ENCODE peak calls at places on chromosomes 3 and 15, in nine cellular contexts. N, Z, T, F, B, L, Q, Y and K are unnamed samples. For H3K4me1, the result is how much of the 10 kb centered on the place peaks cover.

GRCh38 chr3:156814295-156814694 is 11.9 kb upstream of the LEKR1 start:
- DNase-seq in L (no peak), N (no peak), Q (no peak), T (peak), B (no peak), Y (no peak), Z (no peak), F (no peak), K (no peak)

GRCh38 chr3:193190387-193190786 is 50.6 kb upstream of the PLAAT1 start:
- DNase-seq in N (peak), Y (peak), Q (no peak), L (no peak), F (peak), B (no peak), Z (no peak), T (no peak), K (no peak)

GRCh38 chr3:194741916-194742315 is 56.2 kb downstream of the FAM43A start:
- DNase-seq in N (no peak), T (peak), Q (no peak), L (no peak), B (no peak), Y (no peak), F (no peak), Z (no peak), K (no peak)

GRCh38 chr3:101383156-101383575 is 62.8 kb upstream of the IMPG2 start:
- DNase-seq in F (no peak), Z (no peak), L (no peak), N (no peak), Q (no peak), Y (peak), B (no peak), T (no peak), K (no peak)

GRCh38 chr3:23949784-23950183 is 4.7 kb downstream of the NR1D2 start:
- DNase-seq in Y (no peak), L (no peak), B (no peak), F (no peak), Z (peak), T (no peak), N (no peak), Q (no peak), K (no peak)

GRCh38 chr15:44545934-44546802 is 9.2 kb downstream of the EIF3J start:
- DNase-seq in L (no peak), Q (no peak), B (no peak), T (no peak), N (peak), Y (no peak), F (no peak), Z (no peak), K (no peak)

GRCh38 chr3:194281306-194281705 is 69.8 kb downstream of the CPN2 start:
- DNase-seq in Y (no peak), L (no peak), N (no peak), B (no peak), T (no peak), F (no peak), Z (no peak), Q (no peak), K (peak)

GRCh38 chr15:77496710-77497107 is 76.0 kb downstream of the HMG20A start:
- DNase-seq in F (peak), N (peak), T (peak), B (no peak), Q (peak), L (no peak), Y (peak), Z (peak), K (peak)

GRCh38 chr15:62957130-62957529 is 85.4 kb upstream of the TPM1 start:
- DNase-seq in T (no peak), Y (no peak), N (no peak), Z (no peak), L (no peak), F (no peak), Q (no peak), B (no peak), K (no peak)

GRCh38 chr3:120684896-120685295 is 2.9 kb upstream of the HGD start:
- DNase-seq in Z (no peak), B (no peak), Y (no peak), Q (no peak), T (no peak), N (no peak), L (no peak), F (no peak), K (no peak)

GRCh38 chr3:30681276-30682211 is 75.1 kb downstream of the TGFBR2 start:
- DNase-seq in Y (peak), Q (peak), N (peak), T (no peak), L (no peak), F (no peak), Z (peak), B (no peak), K (no peak)

GRCh38 chr15:91032919-91033803 is 10.8 kb upstream of the VPS33B start:
- DNase-seq in T (peak), B (no peak), Q (peak), L (peak), Y (peak), N (peak), Z (no peak), F (peak), K (peak)

GRCh38 chr3:155079795-155080546 is at the start of gene MME:
- DNase-seq in L (no peak), Y (peak), B (no peak), N (peak), T (peak), Z (peak), Q (peak), F (peak), K (peak)

GRCh38 chr3:194607592-194608386 is 25.4 kb downstream of the TMEM44 start:
- DNase-seq in T (no peak), Q (no peak), Y (no peak), N (no peak), L (no peak), B (no peak), Z (no peak), F (no peak), K (no peak)

GRCh38 chr3:106068795-106069194 is 200.0 kb upstream of the CBLB start:
- DNase-seq in Z (no peak), T (no peak), F (no peak), N (no peak), Y (no peak), L (no peak), B (no peak), Q (no peak), K (no peak)

GRCh38 chr3:153379516-153379915 is 217.5 kb downstream of the RAP2B start:
- DNase-seq in B (no peak), F (no peak), Z (no peak), L (peak), T (no peak), Y (no peak), Q (no peak), N (no peak), K (no peak)

GRCh38 chr15:65923264-65923663 is 54.0 kb downstream of the RAB11A start:
- DNase-seq in L (no peak), F (no peak), B (no peak), T (no peak), N (no peak), Y (no peak), Q (no peak), Z (no peak), K (no peak)

GRCh38 chr3:160129459-160130061 is 95.7 kb upstream of the C3orf80 start:
- DNase-seq in L (peak), Z (no peak), Q (no peak), N (no peak), Y (no peak), T (no peak), B (no peak), F (no peak), K (no peak)

GRCh38 chr15:74167891-74168331 is 5.6 kb upstream of the ISLR start:
- DNase-seq in N (peak), F (no peak), B (no peak), Q (no peak), Y (no peak), L (no peak), Z (no peak), T (peak), K (peak)

GRCh38 chr3:52046186-52046913 is 10.0 kb downstream of the DUSP7 start:
- DNase-seq in F (no peak), T (no peak), Q (no peak), N (peak), Y (no peak), B (no peak), Z (peak), L (peak), K (no peak)

GRCh38 chr15:88246666-88247446 is 9.7 kb downstream of the NTRK3 start:
- DNase-seq in L (no peak), N (peak), Y (peak), B (no peak), F (peak), Z (peak), T (peak), Q (peak), K (peak)

GRCh38 chr3:108305484-108306172 is 9.3 kb downstream of the HHLA2 start:
- DNase-seq in L (no peak), F (no peak), N (no peak), B (no peak), Z (no peak), Q (no peak), Y (no peak), T (peak), K (peak)

GRCh38 chr3:8784676-8785435 is 15.4 kb upstream of the OXTR start:
- DNase-seq in B (no peak), N (peak), F (no peak), L (no peak), Z (no peak), Q (no peak), T (no peak), Y (no peak), K (no peak)

GRCh38 chr3:18234717-18235335 is 190.3 kb downstream of the SATB1 start:
- DNase-seq in Y (no peak), F (no peak), N (no peak), Q (no peak), Z (peak), B (no peak), L (no peak), T (no peak), K (no peak)

GRCh38 chr3:171807806-171808205 is 2.5 kb downstream of the PLD1 start:
- DNase-seq in Y (no peak), F (no peak), Q (no peak), N (no peak), L (no peak), B (no peak), Z (no peak), T (no peak), K (no peak)

GRCh38 chr3:49871536-49872157 is 1.9 kb upstream of the CAMKV start:
- DNase-seq in F (no peak), Y (no peak), T (no peak), L (no peak), B (no peak), Z (no peak), Q (no peak), N (no peak), K (no peak)

GRCh38 chr3:183148056-183148455 is 14.5 kb downstream of the LAMP3 start:
- DNase-seq in F (no peak), Z (no peak), Q (no peak), L (no peak), N (no peak), Y (no peak), T (no peak), B (no peak), K (no peak)

GRCh38 chr15:64274541-64274940 is 81.4 kb downstream of the CSNK1G1 start:
- DNase-seq in Z (no peak), N (no peak), F (no peak), Y (no peak), T (no peak), Q (no peak), B (no peak), L (no peak), K (no peak)

GRCh38 chr15:61227269-61228024 is 1.7 kb downstream of the RORA start:
- DNase-seq in Z (no peak), L (peak), B (no peak), Q (no peak), F (no peak), Y (peak), N (peak), T (no peak), K (no peak)

GRCh38 chr15:63198752-63199250 is 9.4 kb downstream of the RAB8B start:
- DNase-seq in Q (no peak), Z (no peak), L (no peak), F (no peak), N (no peak), B (no peak), Y (no peak), T (no peak), K (no peak)

GRCh38 chr3:99794485-99794884 is 23.2 kb upstream of the CMSS1 start:
- DNase-seq in Z (no peak), L (no peak), B (no peak), F (no peak), T (no peak), Q (no peak), N (no peak), Y (no peak), K (no peak)

GRCh38 chr15:39919396-39919739 is 698 bp downstream of the GPR176 start:
- DNase-seq in F (no peak), L (no peak), Y (no peak), Q (no peak), Z (peak), B (no peak), T (no peak), N (no peak), K (no peak)

GRCh38 chr3:24177201-24177600 is 232.1 kb downstream of the NR1D2 start:
- DNase-seq in N (no peak), F (no peak), Q (no peak), B (no peak), L (no peak), T (no peak), Z (no peak), Y (no peak), K (no peak)

GRCh38 chr3:134666466-134666865 is 15.6 kb upstream of the KY start:
- DNase-seq in N (no peak), F (no peak), B (no peak), T (no peak), Z (no peak), Q (no peak), Y (no peak), L (no peak), K (no peak)

GRCh38 chr3:53382106-53382505 is 34.8 kb upstream of the DCP1A start:
- DNase-seq in T (no peak), B (no peak), F (no peak), N (no peak), Q (no peak), Z (no peak), Y (no peak), L (peak), K (no peak)

GRCh38 chr15:95709959-95710695 is 620.4 kb upstream of the NR2F2 start:
- DNase-seq in N (no peak), L (no peak), F (no peak), Y (no peak), Q (no peak), Z (no peak), B (no peak), T (no peak), K (no peak)

GRCh38 chr3:143120716-143121239 is 1.2 kb downstream of the CHST2 start:
- DNase-seq in L (peak), Q (peak), F (no peak), N (peak), T (peak), Y (peak), Z (peak), B (no peak), K (peak)

GRCh38 chr3:128278130-128278529 is 124.8 kb downstream of the EEFSEC start:
- DNase-seq in B (no peak), Z (no peak), N (no peak), L (no peak), Q (no peak), F (no peak), Y (no peak), T (no peak), K (no peak)

GRCh38 chr3:128276151-128276445 is 122.8 kb downstream of the EEFSEC start:
- DNase-seq in N (no peak), B (no peak), Y (no peak), F (no peak), T (no peak), Z (no peak), Q (no peak), L (no peak), K (no peak)

GRCh38 chr3:128278761-128279593 is 125.7 kb downstream of the EEFSEC start:
- DNase-seq in Y (peak), Q (peak), N (peak), T (no peak), B (no peak), Z (peak), F (no peak), L (no peak), K (peak)

GRCh38 chr3:128276577-128277183 is 123.4 kb downstream of the EEFSEC start:
- DNase-seq in N (no peak), Y (no peak), Q (no peak), B (no peak), Z (no peak), L (no peak), T (no peak), F (no peak), K (no peak)

DNA sequence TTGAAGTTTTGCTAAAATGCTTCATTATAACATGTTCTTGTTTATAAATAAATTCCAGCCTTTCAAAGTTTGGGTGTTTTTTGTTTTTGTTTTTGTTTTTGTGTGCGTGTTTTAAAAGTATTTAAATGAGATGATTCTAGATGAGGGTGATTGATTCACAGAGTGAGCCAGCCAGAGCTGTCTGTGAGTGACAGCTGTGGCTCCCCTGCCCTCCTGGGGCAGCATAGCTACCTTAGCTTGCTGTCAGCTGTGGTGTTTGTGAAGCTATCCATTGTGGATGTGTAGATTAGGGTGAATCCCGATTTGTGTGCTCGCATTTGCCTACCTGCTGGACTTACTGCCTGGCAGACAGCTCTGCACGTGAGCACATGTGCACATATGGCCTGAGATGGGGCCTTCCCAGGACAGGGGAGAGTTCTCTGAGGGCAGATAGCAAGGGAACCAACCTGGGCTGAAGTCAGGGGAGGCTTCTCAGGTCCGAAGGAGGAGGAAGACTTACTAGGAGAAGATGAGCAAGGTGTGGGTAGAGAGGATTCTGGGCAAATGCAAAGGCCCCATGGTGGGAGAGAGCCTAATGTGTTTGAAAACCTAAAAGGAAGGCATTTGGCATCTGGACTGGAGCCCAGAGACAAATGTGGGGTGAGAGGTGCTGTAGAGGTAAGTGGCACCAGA is 124.2 kb downstream of the EEFSEC start:
- DNase-seq in B (no peak), N (no peak), Z (no peak), F (no peak), Y (no peak), L (no peak), T (no peak), Q (no peak), K (peak)
- H3K4me1 ChIP-seq in B (under half), N (under half), Z (under half), F (half or more), Y (under half), L (under half), T (under half), Q (under half), K (under half)

DNA sequence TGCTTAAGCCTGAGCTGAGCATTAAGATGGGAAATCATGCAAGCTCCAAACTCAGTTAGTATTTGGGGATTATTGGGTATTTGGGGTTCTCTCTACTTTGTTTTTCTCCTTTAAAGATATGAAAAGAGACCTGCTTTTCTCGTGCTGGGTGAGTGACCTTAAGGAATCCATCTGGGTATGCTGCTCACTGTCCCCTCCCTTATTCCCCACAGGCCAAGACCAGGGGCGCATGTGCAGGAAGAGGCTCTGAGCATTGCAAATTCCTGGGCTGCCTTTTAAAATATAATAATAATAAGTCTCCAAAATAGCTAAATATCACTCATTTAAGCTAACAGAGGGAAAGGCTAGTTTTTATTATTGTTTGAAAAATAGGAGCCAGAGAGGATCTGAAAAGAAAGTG is 75.4 kb upstream of the HACD2 start:
- DNase-seq in N (no peak), F (no peak), B (no peak), T (no peak), Y (no peak), L (no peak), Z (no peak), Q (no peak), K (no peak)
- H3K4me1 ChIP-seq in N (under half), F (under half), B (half or more), T (under half), Y (under half), L (under half), Z (under half), Q (under half), K (half or more)

DNA sequence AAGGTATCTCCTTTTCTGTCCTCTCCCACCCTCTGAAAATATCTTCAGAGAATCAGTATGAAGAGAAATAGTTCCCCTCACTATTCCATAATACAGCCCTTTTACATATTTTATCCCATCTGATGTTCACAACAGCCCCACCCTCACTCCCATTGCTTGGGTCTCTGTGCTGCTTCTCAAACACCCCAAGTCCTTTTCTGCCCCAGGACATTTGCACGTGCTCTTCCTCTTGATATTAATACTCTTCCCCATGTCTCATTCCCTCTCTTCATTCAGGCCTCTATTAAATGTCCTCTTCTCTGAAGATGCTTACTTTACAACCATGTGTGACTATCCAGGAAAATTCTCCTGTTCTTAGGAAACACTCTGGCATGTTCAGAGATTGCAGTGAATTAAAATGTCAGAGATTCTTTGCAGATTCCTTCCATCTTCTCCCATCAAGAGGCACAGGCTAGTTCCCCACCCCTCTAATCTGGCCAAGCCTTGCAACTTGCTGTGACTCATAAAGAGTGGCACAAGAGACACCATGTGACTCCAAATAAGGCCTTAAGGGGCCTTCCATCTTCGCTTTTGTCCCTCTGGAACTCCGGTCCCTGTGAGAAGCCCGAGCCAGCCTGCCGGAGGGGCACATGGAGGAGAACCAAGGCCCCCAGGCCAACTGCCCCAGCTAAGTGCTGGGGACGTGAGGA is 128.5 kb downstream of the CHSY1 start:
- DNase-seq in L (no peak), B (no peak), T (no peak), Z (no peak), F (no peak), Y (no peak), N (no peak), Q (peak), K (no peak)
- H3K4me1 ChIP-seq in L (under half), B (under half), T (under half), Z (under half), F (under half), Y (under half), N (under half), Q (half or more), K (under half)

DNA sequence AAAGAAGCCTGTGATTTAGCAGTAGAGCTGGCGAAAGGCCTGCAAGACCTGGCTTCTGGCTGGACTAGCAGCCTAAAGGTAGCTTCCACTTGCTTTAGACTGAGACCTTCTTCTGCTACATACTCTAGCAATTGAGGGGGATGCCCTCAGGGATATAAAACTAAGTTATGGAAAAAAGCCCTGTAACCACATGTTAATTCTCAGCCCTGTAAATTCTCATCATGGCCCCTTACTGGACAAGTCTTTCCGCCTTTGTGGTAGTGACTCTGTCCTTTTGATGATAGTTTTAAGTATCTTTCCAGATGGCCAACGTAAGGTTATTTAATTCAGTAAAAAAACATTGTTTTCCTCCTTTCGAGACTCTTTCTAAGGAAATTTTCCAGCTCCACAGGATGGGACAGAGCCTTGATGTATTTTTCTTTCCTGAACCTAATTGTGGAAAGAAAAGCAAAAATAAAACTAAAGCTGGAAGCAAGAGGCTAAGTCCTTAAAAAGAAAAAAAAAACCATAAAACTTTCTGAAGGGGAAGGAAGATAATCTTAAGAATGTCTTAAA is 25.3 kb upstream of the TM4SF4 start:
- DNase-seq in Y (no peak), F (no peak), Q (no peak), N (no peak), T (no peak), L (no peak), Z (no peak), B (no peak), K (no peak)
- H3K4me1 ChIP-seq in Y (under half), F (under half), Q (under half), N (under half), T (under half), L (under half), Z (under half), B (under half), K (under half)